ENCODE peak calls at places on chromosomes 12 and 14, in five cellular contexts. C is Caki2, A is epithelial cell of esophagus, J is mesothelial cell of epicardium, W is NCI-H2029. E is an unnamed sample.

GRCh38 chr14:86936556-86936955 is 1056.4 kb downstream of the GALC start:
- DNase-seq in C (no peak), A (peak), J (no peak), W (no peak), E (no peak)

GRCh38 chr12:54629925-54630324 is 4.8 kb downstream of the LACRT start:
- DNase-seq in C (no peak), A (no peak), J (no peak), W (no peak), E (no peak)

GRCh38 chr12:52446346-52447045 is 5.5 kb downstream of the KRT6B start:
- DNase-seq in C (no peak), A (peak), J (no peak), W (no peak), E (no peak)

GRCh38 chr12:57883700-57884099 is 37.2 kb upstream of the CTDSP2 start:
- DNase-seq in C (no peak), A (no peak), J (no peak), W (peak), E (no peak)

GRCh38 chr14:24178399-24179178 is 6.7 kb downstream of the REC8 start:
- DNase-seq in C (no peak), A (no peak), J (no peak), W (no peak), E (peak)

GRCh38 chr12:3244219-3244750 is 167.1 kb downstream of the TSPAN9 start:
- DNase-seq in C (no peak), A (no peak), J (no peak), W (no peak), E (no peak)

GRCh38 chr12:75444444-75445136 is 36.0 kb upstream of the GLIPR1 start:
- DNase-seq in C (no peak), A (peak), J (no peak), W (no peak), E (no peak)

GRCh38 chr14:25350802-25351201 is 300.9 kb upstream of the STXBP6 start:
- DNase-seq in C (no peak), A (no peak), J (no peak), W (no peak), E (no peak)

GRCh38 chr14:22390824-22391461 is 198.1 kb downstream of the DAD1 start:
- DNase-seq in C (peak), A (peak), J (no peak), W (no peak), E (no peak)

GRCh38 chr12:120323772-120324171 is 3.8 kb downstream of the PLA2G1B start:
- DNase-seq in C (no peak), A (no peak), J (no peak), W (no peak), E (no peak)

GRCh38 chr12:52942914-52943207 is 6.1 kb upstream of the KRT18 start:
- DNase-seq in C (no peak), A (no peak), J (no peak), W (peak), E (no peak)

GRCh38 chr14:90409209-90409730 is 12.4 kb downstream of the CALM1 start:
- DNase-seq in C (peak), A (peak), J (no peak), W (no peak), E (no peak)

GRCh38 chr12:45577844-45578399 is 151.6 kb upstream of the ARID2 start:
- DNase-seq in C (no peak), A (no peak), J (no peak), W (peak), E (no peak)

GRCh38 chr14:50320279-50320678 is 8.2 kb downstream of the DMAC2L start:
- DNase-seq in C (no peak), A (peak), J (no peak), W (no peak), E (no peak)

GRCh38 chr14:23364164-23364571 is 804 bp downstream of the EFS start:
- DNase-seq in C (no peak), A (peak), J (no peak), W (no peak), E (no peak)

GRCh38 chr12:25054076-25054782 is 105.3 kb upstream of the BCAT1 start:
- DNase-seq in C (no peak), A (peak), J (no peak), W (no peak), E (no peak)

GRCh38 chr14:102654298-102654697 is 61.8 kb downstream of the RCOR1 start:
- DNase-seq in C (no peak), A (peak), J (no peak), W (no peak), E (no peak)

GRCh38 chr12:90062799-90063198 is 354.2 kb upstream of the ATP2B1 start:
- DNase-seq in C (no peak), A (peak), J (no peak), W (no peak), E (no peak)

GRCh38 chr12:15982471-15982870 is 71.3 kb downstream of the DERA start:
- DNase-seq in C (peak), A (no peak), J (no peak), W (peak), E (no peak)

GRCh38 chr12:109721276-109721675 is 7.7 kb downstream of the FAM222A start:
- DNase-seq in C (no peak), A (no peak), J (no peak), W (no peak), E (no peak)

GRCh38 chr12:119113587-119113986 is 65.1 kb upstream of the HSPB8 start:
- DNase-seq in C (no peak), A (no peak), J (no peak), W (no peak), E (no peak)

GRCh38 chr14:94494085-94494484 is 15.2 kb downstream of the SERPINA12 start:
- DNase-seq in C (no peak), A (no peak), J (no peak), W (no peak), E (no peak)

GRCh38 chr12:63319386-63319785 is 168.4 kb upstream of the AVPR1A start:
- DNase-seq in C (peak), A (peak), J (no peak), W (no peak), E (no peak)

GRCh38 chr14:59347511-59347900 is 117.7 kb downstream of the GPR135 start:
- DNase-seq in C (no peak), A (peak), J (no peak), W (no peak), E (no peak)

GRCh38 chr14:68248481-68249255 is 429.1 kb downstream of the RAD51B start:
- DNase-seq in C (peak), A (peak), J (no peak), W (peak), E (peak)

GRCh38 chr14:100504372-100505078 is 82.7 kb downstream of the BEGAIN start:
- DNase-seq in C (peak), A (peak), J (no peak), W (no peak), E (no peak)

GRCh38 chr12:4567073-4567881 is 5.3 kb downstream of the DYRK4 start:
- DNase-seq in C (no peak), A (no peak), J (no peak), W (no peak), E (no peak)

GRCh38 chr14:22549981-22550670 is 38.9 kb downstream of the DAD1 start:
- DNase-seq in C (no peak), A (no peak), J (no peak), W (no peak), E (no peak)

GRCh38 chr14:28059254-28059653 is 707.3 kb upstream of the FOXG1 start:
- DNase-seq in C (no peak), A (no peak), J (no peak), W (peak), E (no peak)